ENCODE peak calls at places on chromosome 7, in seven cellular contexts. Z is GM18507; Q is HCT116; H is trophoblast cell; G is SIG-M5; L is naive thymus-derived CD8-positive, alpha-beta T cell; P is NCI-H460. I is an unnamed sample.

GRCh38 chr7:28112883-28113540 is 67.6 kb downstream of the JAZF1 start:
- DNase-seq in H (peak; percentile 46), L (no peak), Z (no peak), Q (no peak), P (no peak), G (no peak), I (no peak)

GRCh38 chr7:81361769-81362168 is 408.1 kb downstream of the HGF start:
- DNase-seq in G (no peak), H (no peak), Q (no peak), Z (no peak), L (no peak), P (no peak), I (no peak)

GRCh38 chr7:26101471-26102151 is 50.4 kb upstream of the NFE2L3 start:
- DNase-seq in P (no peak), Q (no peak), L (no peak), H (no peak), G (no peak), Z (peak; percentile 23), I (no peak)

GRCh38 chr7:36487756-36488336 is 98.2 kb downstream of the ANLN start:
- DNase-seq in H (peak; percentile 74), L (no peak), Z (no peak), G (no peak), Q (peak; percentile 59), P (peak; percentile 60), I (peak; percentile 88)

GRCh38 chr7:51551070-51551469 is 234.5 kb upstream of the COBL start:
- DNase-seq in L (no peak), Q (no peak), H (no peak), G (no peak), Z (no peak), P (no peak), I (no peak)

GRCh38 chr7:1005303-1005702 is 22.3 kb downstream of the CYP2W1 start:
- DNase-seq in Z (no peak), H (no peak), G (no peak), Q (no peak), P (no peak), L (no peak), I (no peak)

GRCh38 chr7:88233828-88234227 is 14.0 kb upstream of the SRI start:
- DNase-seq in Q (no peak), L (no peak), P (no peak), Z (no peak), G (no peak), H (peak; percentile 75), I (no peak)

GRCh38 chr7:78151229-78151628 is 352.7 kb downstream of the PHTF2 start:
- DNase-seq in P (no peak), L (no peak), H (no peak), Z (no peak), G (no peak), Q (no peak), I (no peak)

GRCh38 chr7:27254625-27255024 is 12.0 kb downstream of the EVX1 start:
- DNase-seq in Q (no peak), P (no peak), Z (no peak), G (no peak), H (no peak), L (no peak), I (no peak)

GRCh38 chr7:98599886-98600285 is 17.2 kb upstream of the NPTX2 start:
- DNase-seq in L (no peak), P (no peak), G (no peak), Z (no peak), Q (no peak), H (peak; percentile 81), I (no peak)

GRCh38 chr7:40311307-40311706 is 176.5 kb downstream of the SUGCT start:
- DNase-seq in H (no peak), Q (no peak), P (no peak), G (no peak), L (no peak), Z (peak; percentile 12), I (no peak)

GRCh38 chr7:27154369-27154768 is 2.0 kb upstream of the HOXA3 start:
- DNase-seq in Q (no peak), Z (no peak), H (no peak), L (no peak), G (no peak), P (no peak), I (no peak)

GRCh38 chr7:157526604-157527003 is 189.8 kb downstream of the DNAJB6 start:
- DNase-seq in Q (no peak), P (no peak), H (no peak), Z (no peak), G (no peak), L (no peak), I (no peak)

GRCh38 chr7:84339306-84339705 is 144.7 kb upstream of the SEMA3A start:
- DNase-seq in Z (no peak), G (no peak), L (no peak), H (no peak), P (no peak), Q (no peak), I (no peak)

GRCh38 chr7:110531186-110531585 is 559.7 kb upstream of the LRRN3 start:
- DNase-seq in Z (no peak), Q (no peak), H (peak; percentile 57), G (no peak), P (no peak), L (no peak), I (no peak)

GRCh38 chr7:2928256-2928612 is 84.1 kb upstream of the GNA12 start:
- DNase-seq in Z (no peak), P (no peak), H (no peak), L (no peak), Q (no peak), G (no peak), I (no peak)

GRCh38 chr7:82317760-82318159 is 125.8 kb downstream of the CACNA2D1 start:
- DNase-seq in L (no peak), H (no peak), G (no peak), Z (no peak), Q (no peak), P (no peak), I (no peak)

GRCh38 chr7:127967276-127967675 is 64.0 kb downstream of the LRRC4 start:
- DNase-seq in L (no peak), G (no peak), Z (no peak), H (no peak), P (no peak), Q (no peak), I (no peak)

GRCh38 chr7:71982847-71983246 is 429.3 kb downstream of the CALN1 start:
- DNase-seq in L (no peak), Q (no peak), Z (no peak), H (no peak), G (no peak), P (no peak), I (no peak)

GRCh38 chr7:150945853-150946825 is 32.0 kb downstream of the KCNH2 start:
- DNase-seq in P (no peak), Z (no peak), G (no peak), L (no peak), Q (no peak), H (no peak), I (no peak)

GRCh38 chr7:8063706-8064297 is 95.2 kb downstream of the GLCCI1 start:
- DNase-seq in H (no peak), G (no peak), Q (no peak), P (no peak), Z (no peak), L (no peak), I (no peak)

GRCh38 chr7:37352974-37353948 is 95.4 kb downstream of the ELMO1 start:
- DNase-seq in L (peak; percentile 41), Q (peak; percentile 15), Z (peak; percentile 36), P (peak; percentile 33), H (peak; percentile 48), G (no peak), I (peak; percentile 28)

I was measured in Panc1.